ENCODE peak calls at places on chromosomes 4 and X, in ten cellular contexts. Z is AG09319, M is RWPE1, R is cardiac fibroblast, W is Calu3, U is choroid plexus epithelial cell, E is ascending aorta, F is AG09309, S is cardiac muscle cell, N is body of pancreas. J is an unnamed sample.

GRCh38 chr4:80173387-80173786 is 23.9 kb upstream of the PRDM8 start:
- DNase-seq in U (peak; percentile 54), S (no peak), R (peak; percentile 69), M (peak; percentile 40), N (no peak), F (peak; percentile 70), W (no peak), E (no peak), Z (no peak), J (peak; percentile 60)

GRCh38 chrX:104104676-104105075 is 7.6 kb upstream of the ZCCHC18 start:
- DNase-seq in F (no peak), S (no peak), W (no peak), M (no peak), U (no peak), R (no peak), N (no peak), E (no peak), Z (no peak), J (no peak)

GRCh38 chr4:127479031-127479622 is 153.6 kb upstream of the INTU start:
- DNase-seq in E (no peak), U (peak; percentile 70), M (peak; percentile 10), N (no peak), Z (peak; percentile 7), R (peak; percentile 49), S (peak; percentile 48), F (no peak), W (no peak), J (peak; percentile 58)

GRCh38 chr4:2331519-2332200 is 69.8 kb upstream of the MXD4 start:
- DNase-seq in S (no peak), R (no peak), N (no peak), E (no peak), F (no peak), W (no peak), Z (no peak), U (no peak), M (no peak), J (no peak)

GRCh38 chr4:46270986-46271596 is 118.8 kb downstream of the GABRA2 start:
- DNase-seq in Z (no peak), S (peak; percentile 45), W (no peak), U (peak; percentile 52), E (no peak), F (no peak), N (no peak), R (peak; percentile 23), M (peak; percentile 10), J (peak; percentile 59)

GRCh38 chr4:23775694-23776093 is 114.2 kb downstream of the PPARGC1A start:
- DNase-seq in S (no peak), E (no peak), N (peak; percentile 15), M (no peak), U (no peak), F (no peak), Z (no peak), R (no peak), W (peak; percentile 41), J (peak; percentile 36)

GRCh38 chr4:173332963-173333657 is 1.0 kb downstream of the HMGB2 start:
- DNase-seq in F (no peak), N (no peak), U (peak; percentile 16), M (peak; percentile 37), E (no peak), S (no peak), R (peak; percentile 10), Z (no peak), W (peak; percentile 4), J (peak; percentile 49)

GRCh38 chr4:26320159-26320452 is 708 bp upstream of the RBPJ start:
- DNase-seq in W (peak; percentile 19), Z (no peak), N (no peak), M (no peak), F (no peak), R (no peak), U (no peak), E (no peak), S (no peak), J (no peak)

GRCh38 chrX:1719270-1719669 is 104.4 kb downstream of the ASMT start:
- DNase-seq in N (no peak), Z (no peak), S (no peak), M (no peak), F (no peak), W (no peak), U (no peak), R (no peak), E (no peak), J (no peak)

GRCh38 chrX:50697691-50698090 is 116.3 kb downstream of the SHROOM4 start:
- DNase-seq in F (peak; percentile 45), Z (peak; percentile 22), E (no peak), W (no peak), R (peak; percentile 81), U (peak; percentile 86), S (peak; percentile 46), M (peak; percentile 54), N (no peak), J (peak; percentile 46)

GRCh38 chr4:77711469-77711868 is 105.8 kb downstream of the CXCL13 start:
- DNase-seq in U (no peak), M (no peak), F (no peak), E (no peak), Z (no peak), R (no peak), S (no peak), N (no peak), W (no peak), J (no peak)

GRCh38 chr4:111773858-111774257 is 371.4 kb upstream of the FAM241A start:
- DNase-seq in W (no peak), Z (no peak), S (peak; percentile 24), U (peak; percentile 13), E (no peak), F (no peak), N (no peak), M (peak; percentile 6), R (peak; percentile 6), J (peak; percentile 88)

GRCh38 chr4:148443550-148444295 is 1.5 kb upstream of the NR3C2 start:
- DNase-seq in F (no peak), W (peak; percentile 24), Z (no peak), E (peak; percentile 77), S (peak; percentile 22), M (no peak), N (peak; percentile 41), U (no peak), R (no peak), J (no peak)

GRCh38 chr4:3690576-3691152 is 75.5 kb upstream of the ADRA2C start:
- DNase-seq in W (no peak), R (no peak), Z (no peak), N (no peak), E (peak; percentile 45), M (no peak), S (no peak), F (no peak), U (no peak), J (no peak)

GRCh38 chr4:155353923-155354540 is 22.7 kb downstream of the MAP9 start:
- DNase-seq in U (peak; percentile 84), E (peak; percentile 79), Z (no peak), S (peak; percentile 81), N (peak; percentile 74), W (peak; percentile 70), M (peak; percentile 35), R (peak; percentile 84), F (peak; percentile 13), J (peak; percentile 66)

GRCh38 chrX:115583730-115584004 is 22.7 kb downstream of the PLS3 start:
- DNase-seq in Z (no peak), R (no peak), S (no peak), W (no peak), U (no peak), E (no peak), F (no peak), N (no peak), M (no peak), J (no peak)

GRCh38 chrX:154840856-154841255 is 6.4 kb upstream of the SMIM9 start:
- DNase-seq in Z (peak; percentile 12), R (peak; percentile 77), E (no peak), U (peak; percentile 85), W (peak; percentile 3), F (peak; percentile 41), S (peak; percentile 4), N (peak; percentile 10), M (peak; percentile 8), J (peak; percentile 63)

GRCh38 chr4:159252491-159252890 is 149.6 kb downstream of the RAPGEF2 start:
- DNase-seq in S (peak; percentile 68), F (no peak), U (peak; percentile 61), M (no peak), R (peak; percentile 68), E (no peak), N (no peak), W (no peak), Z (no peak), J (no peak)

GRCh38 chr4:44016582-44017421 is 431.8 kb downstream of the KCTD8 start:
- DNase-seq in F (no peak), M (no peak), Z (no peak), U (peak; percentile 6), S (no peak), W (no peak), R (no peak), N (no peak), E (no peak), J (peak; percentile 5)

GRCh38 chr4:65550500-65550899 is 119.8 kb downstream of the EPHA5 start:
- DNase-seq in E (no peak), R (no peak), Z (no peak), F (no peak), U (no peak), M (no peak), S (no peak), N (no peak), W (no peak), J (no peak)
- TF ChIP-seq CTCF in E (no peak), R (no peak), Z (no peak), F (no peak), U (no peak), M (no peak), S (no peak), N (no peak), W (no peak), J (no peak)

GRCh38 chrX:27599928-27600327 is 9.8 kb downstream of the DCAF8L2 start:
- DNase-seq in S (no peak), Z (no peak), M (peak; percentile 20), U (peak; percentile 62), R (peak; percentile 34), N (no peak), E (no peak), W (no peak), F (no peak), J (peak; percentile 58)
- TF ChIP-seq CTCF in S (peak; percentile 18), Z (no peak), M (no peak), U (peak; percentile 24), R (no peak), N (no peak), E (no peak), W (no peak), F (no peak), J (peak; percentile 24)

GRCh38 chr4:8410641-8411271 is 29.8 kb downstream of the ACOX3 start:
- DNase-seq in F (no peak), R (peak; percentile 61), N (peak; percentile 31), W (peak; percentile 55), M (peak; percentile 55), Z (no peak), U (peak; percentile 85), S (peak; percentile 80), E (no peak), J (peak; percentile 60)
- TF ChIP-seq CTCF in F (peak; percentile 35), R (peak; percentile 37), N (no peak), W (no peak), M (peak; percentile 19), Z (peak; percentile 26), U (peak; percentile 67), S (peak; percentile 43), E (peak; percentile 18), J (no peak)

DNA sequence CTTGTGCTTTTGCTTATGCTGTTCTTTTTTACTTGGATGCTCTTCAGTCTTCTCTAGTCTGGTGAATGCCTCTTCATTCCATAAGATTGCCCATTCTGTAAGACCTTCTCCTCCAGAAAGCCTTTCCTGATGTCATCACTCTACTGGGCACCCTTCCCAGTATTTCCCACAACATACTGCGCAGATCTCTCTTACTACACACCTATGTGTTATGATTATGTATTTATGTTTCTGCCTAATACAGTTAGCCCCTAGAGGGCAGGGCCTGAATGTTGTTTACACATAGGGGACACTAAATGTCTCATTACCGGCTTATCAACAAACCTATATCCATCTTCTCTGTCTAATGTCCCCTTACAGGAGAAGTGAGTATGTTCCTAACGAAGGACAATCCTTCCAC is 21.1 kb downstream of the AIFM1 start:
- DNase-seq in F (no peak), W (no peak), S (no peak), U (peak; percentile 71), M (no peak), R (peak; percentile 79), Z (no peak), E (no peak), N (no peak), J (peak; percentile 84)
- TF ChIP-seq CTCF in F (no peak), W (no peak), S (peak; percentile 28), U (peak; percentile 31), M (no peak), R (peak; percentile 35), Z (no peak), E (no peak), N (no peak), J (peak; percentile 19)

J was measured in MCF 10A.